ENCODE peak calls at places on chromosomes 13 and 19, in nine cellular contexts. B is SW480; I is AG08395; Q is neuronal stem cell; M is activated CD8-positive, alpha-beta memory T cell treated with anti-CD3 and anti-CD28 coated beads for 1 hour; Z is endothelial cell; N is WTC11; O is fibroblast of pulmonary artery; Y is DMS153. V is an unnamed sample.

GRCh38 chr19:12639901-12640613 is 26.5 kb downstream of the MAN2B1 start:
- DNase-seq in Y (peak; percentile 4), N (peak; percentile 92), B (peak; percentile 54), Q (peak; percentile 57), O (peak; percentile 82), Z (peak; percentile 86), M (peak; percentile 75), I (peak; percentile 93), V (peak; percentile 58)

GRCh38 chr19:4966591-4966990 is 2.3 kb upstream of the KDM4B start:
- DNase-seq in O (no peak), B (no peak), Y (no peak), M (no peak), N (no peak), I (no peak), Z (no peak), Q (no peak), V (peak; percentile 34)

GRCh38 chr19:39405261-39405912 is 1.3 kb upstream of the ZFP36 start:
- DNase-seq in B (no peak), I (no peak), Q (no peak), N (no peak), Y (no peak), M (no peak), O (no peak), Z (no peak), V (no peak)

GRCh38 chr19:2166741-2167738 is 3.3 kb downstream of the DOT1L start:
- DNase-seq in O (peak; percentile 67), B (no peak), N (no peak), I (peak; percentile 79), Z (no peak), Y (no peak), M (no peak), Q (no peak), V (no peak)

GRCh38 chr13:74695021-74695800 is 561.0 kb upstream of the KLF12 start:
- DNase-seq in Q (no peak), B (no peak), N (no peak), Y (no peak), Z (no peak), I (no peak), M (no peak), O (no peak), V (no peak)

GRCh38 chr19:41554902-41555301 is 21.1 kb upstream of the CEACAM21 start:
- DNase-seq in Y (no peak), I (no peak), N (no peak), O (no peak), Q (no peak), M (no peak), Z (no peak), B (no peak), V (no peak)

GRCh38 chr19:4037301-4037949 is 29.3 kb downstream of the ZBTB7A start:
- DNase-seq in B (no peak), O (no peak), Y (no peak), I (no peak), N (no peak), Q (no peak), Z (no peak), M (no peak), V (no peak)

GRCh38 chr13:41995946-41996345 is 35.0 kb upstream of the VWA8 start:
- DNase-seq in I (no peak), B (peak; percentile 21), M (no peak), O (peak; percentile 46), N (no peak), Q (no peak), Y (no peak), Z (no peak), V (no peak)

GRCh38 chr19:36151144-36152051 is 849 bp downstream of the COX7A1 start:
- DNase-seq in N (peak; percentile 30), O (peak; percentile 17), M (no peak), Q (no peak), B (no peak), I (peak; percentile 58), Y (no peak), Z (peak; percentile 22), V (no peak)

GRCh38 chr19:860481-861098 is 1.1 kb downstream of the CFD start:
- DNase-seq in O (peak; percentile 50), N (peak; percentile 60), Q (peak; percentile 61), Z (peak; percentile 57), B (peak; percentile 76), I (peak; percentile 91), M (peak; percentile 25), Y (no peak), V (peak; percentile 51)

GRCh38 chr13:112725346-112726017 is 35.6 kb downstream of the ATP11A start:
- DNase-seq in Q (no peak), O (no peak), B (peak; percentile 64), I (no peak), N (no peak), Y (peak; percentile 73), M (no peak), Z (no peak), V (no peak)

GRCh38 chr13:64753606-64754005 is 2476.5 kb downstream of the PCDH9 start:
- DNase-seq in Q (no peak), B (no peak), O (peak; percentile 24), M (no peak), Y (no peak), Z (no peak), I (peak; percentile 6), N (no peak), V (no peak)

GRCh38 chr19:19113040-19113541 is 25.2 kb downstream of the TMEM161A start:
- DNase-seq in M (no peak), Q (no peak), B (peak; percentile 65), O (peak; percentile 40), Y (no peak), N (peak; percentile 62), Z (no peak), I (peak; percentile 28), V (peak; percentile 44)

GRCh38 chr13:50200988-50201387 is 185.7 kb downstream of the KCNRG start:
- DNase-seq in Q (no peak), I (no peak), M (no peak), B (no peak), O (peak; percentile 49), Z (no peak), Y (no peak), N (no peak), V (no peak)

GRCh38 chr19:50377051-50377441 is 789 bp downstream of the NR1H2 start:
- DNase-seq in Y (peak; percentile 50), O (peak; percentile 19), N (peak; percentile 90), Q (no peak), B (peak; percentile 63), Z (no peak), M (peak; percentile 27), I (no peak), V (no peak)